ENCODE peak calls at places on chromosomes 1 and 21, in five cellular contexts. One of them, this sample, is unnamed.

GRCh38 chr1:41381691-41382530 is 20.7 kb downstream of the FOXO6 start:
- DNase-seq in hepatocyte: peak; percentile 63
- DNase-seq in GM23338: peak; percentile 68
- DNase-seq in IMR-90: no peak
- DNase-seq in K562: no peak
- DNase-seq in this sample: peak; percentile 72

GRCh38 chr1:97334454-97334853 is 586.4 kb downstream of the DPYD start:
- DNase-seq in K562: no peak
- DNase-seq in IMR-90: peak; percentile 91
- DNase-seq in hepatocyte: no peak
- DNase-seq in GM23338: no peak
- DNase-seq in this sample: peak; percentile 33

GRCh38 chr1:175887981-175888428 is 144.6 kb upstream of the TNR start:
- DNase-seq in GM23338: peak; percentile 97
- DNase-seq in hepatocyte: peak; percentile 85
- DNase-seq in IMR-90: peak; percentile 36
- DNase-seq in K562: peak; percentile 82
- DNase-seq in this sample: peak; percentile 43

GRCh38 chr1:107058245-107059032 is 2.0 kb downstream of the PRMT6 start:
- DNase-seq in GM23338: no peak
- DNase-seq in K562: no peak
- DNase-seq in hepatocyte: no peak
- DNase-seq in IMR-90: no peak
- DNase-seq in this sample: no peak

GRCh38 chr21:46639489-46640386 is 4.3 kb downstream of the PRMT2 start:
- DNase-seq in hepatocyte: no peak
- DNase-seq in GM23338: peak; percentile 33
- DNase-seq in K562: no peak
- DNase-seq in IMR-90: peak; percentile 16
- DNase-seq in this sample: peak; percentile 58

GRCh38 chr1:230851291-230851691 is 17.0 kb downstream of the C1orf198 start:
- DNase-seq in hepatocyte: peak; percentile 52
- DNase-seq in IMR-90: peak; percentile 55
- DNase-seq in GM23338: peak; percentile 65
- DNase-seq in K562: no peak
- DNase-seq in this sample: no peak

GRCh38 chr1:95115708-95116137 is 1.4 kb upstream of the TLCD4 start:
- DNase-seq in hepatocyte: peak; percentile 55
- DNase-seq in GM23338: no peak
- DNase-seq in IMR-90: no peak
- DNase-seq in K562: peak; percentile 41
- DNase-seq in this sample: no peak

GRCh38 chr1:41712081-41712480 is 206.6 kb downstream of the HIVEP3 start:
- DNase-seq in K562: no peak
- DNase-seq in GM23338: no peak
- DNase-seq in IMR-90: no peak
- DNase-seq in hepatocyte: no peak
- DNase-seq in this sample: no peak

GRCh38 chr1:118944133-118944532 is 44.0 kb downstream of the TBX15 start:
- DNase-seq in IMR-90: no peak
- DNase-seq in hepatocyte: no peak
- DNase-seq in GM23338: no peak
- DNase-seq in K562: no peak
- DNase-seq in this sample: peak; percentile 10

GRCh38 chr1:59672851-59673574 is 141.7 kb upstream of the HOOK1 start:
- DNase-seq in GM23338: peak; percentile 51
- DNase-seq in hepatocyte: peak; percentile 19
- DNase-seq in K562: no peak
- DNase-seq in IMR-90: peak; percentile 81
- DNase-seq in this sample: peak; percentile 79

GRCh38 chr1:61058477-61059245 is 23.7 kb upstream of the NFIA start:
- DNase-seq in hepatocyte: no peak
- DNase-seq in IMR-90: peak; percentile 36
- DNase-seq in GM23338: peak; percentile 7
- DNase-seq in K562: no peak
- DNase-seq in this sample: no peak

GRCh38 chr21:18369115-18369514 is 34.5 kb downstream of the TMPRSS15 start:
- DNase-seq in GM23338: peak; percentile 54
- DNase-seq in hepatocyte: peak; percentile 34
- DNase-seq in K562: no peak
- DNase-seq in IMR-90: no peak
- DNase-seq in this sample: peak; percentile 59

GRCh38 chr1:93592636-93592949 is 89.0 kb downstream of the BCAR3 start:
- DNase-seq in hepatocyte: no peak
- DNase-seq in GM23338: no peak
- DNase-seq in K562: no peak
- DNase-seq in IMR-90: no peak
- DNase-seq in this sample: no peak

GRCh38 chr1:93588955-93589354 is 92.7 kb downstream of the BCAR3 start:
- DNase-seq in hepatocyte: no peak
- DNase-seq in GM23338: no peak
- DNase-seq in K562: no peak
- DNase-seq in IMR-90: no peak
- DNase-seq in this sample: no peak

GRCh38 chr1:93593868-93594602 is 87.6 kb downstream of the BCAR3 start:
- DNase-seq in K562: no peak
- DNase-seq in GM23338: no peak
- DNase-seq in hepatocyte: peak; percentile 43
- DNase-seq in IMR-90: no peak
- DNase-seq in this sample: no peak

GRCh38 chr1:93591833-93592635 is 89.6 kb downstream of the BCAR3 start:
- DNase-seq in GM23338: no peak
- DNase-seq in hepatocyte: peak; percentile 90
- DNase-seq in IMR-90: no peak
- DNase-seq in K562: peak; percentile 35
- DNase-seq in this sample: peak; percentile 40

GRCh38 chr1:93591291-93591832 is 90.3 kb downstream of the BCAR3 start:
- DNase-seq in K562: no peak
- DNase-seq in hepatocyte: peak; percentile 57
- DNase-seq in IMR-90: no peak
- DNase-seq in GM23338: no peak
- DNase-seq in this sample: peak; percentile 29
- H4K20me1 ChIP-seq in K562: no peaks in the 10 kb centered on the region
- H4K20me1 ChIP-seq in hepatocyte: no peaks in the 10 kb centered on the region
- H4K20me1 ChIP-seq in IMR-90: peaks cover 76% of the 10 kb centered on the region
- H4K20me1 ChIP-seq in GM23338: no peaks in the 10 kb centered on the region
- H4K20me1 ChIP-seq in this sample: peaks cover 63% of the 10 kb centered on the region

DNA sequence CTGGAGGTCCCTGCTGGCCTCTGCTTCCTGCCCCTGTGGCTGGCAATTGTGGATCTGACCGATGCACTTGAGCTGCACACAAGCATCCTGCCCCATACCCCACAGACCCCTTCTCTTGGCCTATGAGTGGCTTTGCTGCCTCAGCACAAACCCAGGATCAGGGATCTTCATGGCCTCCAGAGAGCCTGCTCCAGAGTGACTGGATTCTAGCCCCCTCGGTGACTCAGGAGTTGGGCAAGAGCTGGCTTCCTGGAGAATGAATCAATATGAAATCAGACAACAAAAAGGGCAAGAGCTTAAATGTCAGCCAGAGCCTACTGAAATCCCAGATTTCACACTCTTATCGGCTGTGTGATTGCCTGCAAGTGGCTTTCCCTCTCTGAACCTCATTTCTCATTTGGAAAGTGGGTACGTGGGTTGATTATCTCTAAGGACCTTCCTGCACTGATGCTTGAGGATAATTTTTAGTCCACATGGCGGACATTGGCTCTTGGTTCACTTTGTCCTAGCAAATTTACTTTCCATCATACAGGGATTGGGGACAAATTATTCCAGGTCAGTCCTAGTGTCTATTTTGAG is 111.4 kb downstream of the ACTL8 start:
- DNase-seq in GM23338: no peak
- DNase-seq in K562: no peak
- DNase-seq in hepatocyte: peak; percentile 39
- DNase-seq in IMR-90: peak; percentile 95
- DNase-seq in this sample: peak; percentile 87
- H4K20me1 ChIP-seq in GM23338: no peaks in the 10 kb centered on the region
- H4K20me1 ChIP-seq in K562: no peaks in the 10 kb centered on the region
- H4K20me1 ChIP-seq in hepatocyte: no peaks in the 10 kb centered on the region
- H4K20me1 ChIP-seq in IMR-90: no peaks in the 10 kb centered on the region
- H4K20me1 ChIP-seq in this sample: no peaks in the 10 kb centered on the region

GRCh38 chr1:228226956-228227791 is 19.3 kb downstream of the OBSCN start:
- DNase-seq in K562: no peak
- DNase-seq in IMR-90: peak; percentile 63
- DNase-seq in GM23338: no peak
- DNase-seq in hepatocyte: no peak
- DNase-seq in this sample: peak; percentile 19

GRCh38 chr1:228233136-228233535 is 25.3 kb downstream of the OBSCN start:
- DNase-seq in hepatocyte: no peak
- DNase-seq in IMR-90: no peak
- DNase-seq in K562: no peak
- DNase-seq in GM23338: no peak
- DNase-seq in this sample: no peak

GRCh38 chr1:228228601-228229074 is 20.8 kb downstream of the OBSCN start:
- DNase-seq in IMR-90: peak; percentile 98
- DNase-seq in GM23338: no peak
- DNase-seq in K562: no peak
- DNase-seq in hepatocyte: no peak
- DNase-seq in this sample: peak; percentile 90

GRCh38 chr1:228226141-228226874 is 18.5 kb downstream of the OBSCN start:
- DNase-seq in K562: no peak
- DNase-seq in GM23338: no peak
- DNase-seq in IMR-90: no peak
- DNase-seq in hepatocyte: no peak
- DNase-seq in this sample: no peak

DNA sequence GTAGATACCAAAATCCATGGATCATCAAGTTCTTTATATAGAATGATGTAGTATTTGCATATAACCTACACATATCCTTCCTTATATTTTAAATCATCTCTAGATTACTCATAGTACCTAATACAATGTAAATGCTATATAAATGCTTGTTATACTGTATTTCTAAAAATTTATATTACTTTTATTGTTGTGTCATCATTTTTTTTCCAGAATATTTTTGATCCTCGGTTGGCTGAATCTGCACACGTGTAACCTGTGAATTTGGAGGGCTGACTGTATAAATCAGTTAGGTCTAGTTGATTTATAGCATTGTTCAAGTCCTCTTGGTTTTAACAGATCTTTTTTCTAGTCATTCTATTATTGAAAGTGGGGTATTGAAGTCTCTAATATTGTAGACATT is 23.3 kb downstream of the OBSCN start:
- DNase-seq in hepatocyte: no peak
- DNase-seq in IMR-90: no peak
- DNase-seq in GM23338: no peak
- DNase-seq in K562: no peak
- DNase-seq in this sample: no peak
- H4K20me1 ChIP-seq in hepatocyte: no peaks in the 10 kb centered on the region
- H4K20me1 ChIP-seq in IMR-90: no peaks in the 10 kb centered on the region
- H4K20me1 ChIP-seq in GM23338: peaks cover 19% of the 10 kb centered on the region
- H4K20me1 ChIP-seq in K562: no peaks in the 10 kb centered on the region
- H4K20me1 ChIP-seq in this sample: no peaks in the 10 kb centered on the region

GRCh38 chr1:8632092-8632491 is 185.3 kb downstream of the RERE start:
- DNase-seq in IMR-90: no peak
- DNase-seq in GM23338: no peak
- DNase-seq in hepatocyte: no peak
- DNase-seq in K562: no peak
- DNase-seq in this sample: no peak

GRCh38 chr1:8631163-8631562 is 186.3 kb downstream of the RERE start:
- DNase-seq in K562: no peak
- DNase-seq in GM23338: no peak
- DNase-seq in IMR-90: peak; percentile 10
- DNase-seq in hepatocyte: no peak
- DNase-seq in this sample: no peak

GRCh38 chr1:8625981-8626898 is 191.2 kb downstream of the RERE start:
- DNase-seq in hepatocyte: peak; percentile 19
- DNase-seq in IMR-90: peak; percentile 98
- DNase-seq in K562: peak; percentile 49
- DNase-seq in GM23338: no peak
- DNase-seq in this sample: peak; percentile 85

GRCh38 chr1:8627728-8628127 is 189.7 kb downstream of the RERE start:
- DNase-seq in K562: no peak
- DNase-seq in IMR-90: no peak
- DNase-seq in hepatocyte: no peak
- DNase-seq in GM23338: no peak
- DNase-seq in this sample: no peak

DNA sequence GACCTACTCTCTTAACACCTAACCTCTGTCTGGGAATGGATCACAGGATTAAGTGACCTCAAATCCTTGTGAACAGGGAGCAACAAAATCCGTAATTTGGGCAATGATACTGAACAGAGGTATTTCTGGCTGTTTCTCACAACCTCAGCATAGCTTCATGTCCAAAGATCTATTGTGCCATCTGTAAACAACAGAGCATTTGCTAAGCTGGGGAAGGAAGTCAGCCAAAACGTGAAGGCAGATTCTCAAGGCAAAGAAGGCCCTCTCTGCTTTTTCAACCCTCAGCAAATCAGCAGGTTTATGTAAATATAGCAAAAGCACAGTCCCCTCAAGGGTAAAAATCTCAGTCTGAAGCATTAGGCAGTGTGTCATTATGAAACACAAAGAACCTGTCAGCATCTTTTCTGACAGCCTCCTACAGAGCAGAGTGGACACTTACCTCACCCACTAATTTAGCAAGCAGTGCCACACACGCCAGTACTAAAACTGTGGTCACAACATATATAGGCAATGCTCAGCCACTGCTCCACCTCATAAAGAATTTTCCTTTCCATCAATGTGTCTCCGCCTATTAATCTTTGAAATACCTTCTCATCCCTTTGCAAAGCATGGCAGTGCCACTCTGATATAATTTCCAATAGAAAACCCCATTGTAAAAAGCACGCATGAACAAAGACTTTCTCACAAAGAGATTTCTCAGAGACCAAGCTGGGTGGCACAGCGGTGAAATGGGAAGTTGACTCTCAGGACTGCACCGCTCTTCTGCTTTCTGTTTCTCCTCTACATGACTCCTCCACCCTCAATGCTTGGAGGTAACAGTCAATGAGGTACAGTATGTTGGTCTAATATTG is 188.0 kb downstream of the RERE start:
- DNase-seq in hepatocyte: no peak
- DNase-seq in K562: no peak
- DNase-seq in IMR-90: peak; percentile 76
- DNase-seq in GM23338: no peak
- DNase-seq in this sample: no peak
- H4K20me1 ChIP-seq in hepatocyte: peaks cover 30% of the 10 kb centered on the region
- H4K20me1 ChIP-seq in K562: peaks cover 72% of the 10 kb centered on the region
- H4K20me1 ChIP-seq in IMR-90: peaks cover 53% of the 10 kb centered on the region
- H4K20me1 ChIP-seq in GM23338: peaks cover 72% of the 10 kb centered on the region
- H4K20me1 ChIP-seq in this sample: peaks cover 4% of the 10 kb centered on the region

GRCh38 chr1:22075718-22076117 is 23.2 kb downstream of the CDC42 start:
- DNase-seq in GM23338: no peak
- DNase-seq in hepatocyte: no peak
- DNase-seq in K562: no peak
- DNase-seq in IMR-90: no peak
- DNase-seq in this sample: no peak
- H4K20me1 ChIP-seq in GM23338: peaks cover 36% of the 10 kb centered on the region
- H4K20me1 ChIP-seq in hepatocyte: peaks cover 100% of the 10 kb centered on the region
- H4K20me1 ChIP-seq in K562: peaks cover 34% of the 10 kb centered on the region
- H4K20me1 ChIP-seq in IMR-90: peaks cover 100% of the 10 kb centered on the region
- H4K20me1 ChIP-seq in this sample: peaks cover 85% of the 10 kb centered on the region

This sample was measured in PC-3.